ENCODE peak calls at places on chromosomes 3 and 15, in ten cellular contexts. M is CD8-positive, alpha-beta T cell; G is mesothelial cell of epicardium; T is CD4-positive, alpha-beta T cell; N is endothelial cell; O is neural crest cell; E is RWPE1; I is tibial artery; A is adrenal gland; B is foreskin keratinocyte. C is an unnamed sample.

GRCh38 chr3:150278843-150279341 is 129.2 kb upstream of the TSC22D2 start:
- DNase-seq in I (no peak), G (no peak), N (no peak), O (no peak), E (no peak), B (no peak), A (no peak), T (no peak), M (no peak), C (no peak)

GRCh38 chr3:175735866-175736265 is 876.7 kb downstream of the NAALADL2 start:
- DNase-seq in E (no peak), T (no peak), I (no peak), A (no peak), O (no peak), B (no peak), N (no peak), G (no peak), M (no peak), C (no peak)

GRCh38 chr3:136979684-136980083 is 21.9 kb downstream of the IL20RB start:
- DNase-seq in G (no peak), O (no peak), N (no peak), E (no peak), A (no peak), T (no peak), M (no peak), B (peak), I (no peak), C (no peak)

GRCh38 chr3:47299396-47300318 is 16.9 kb downstream of the KLHL18 start:
- DNase-seq in A (no peak), O (no peak), I (no peak), M (no peak), T (no peak), N (no peak), E (no peak), G (no peak), B (no peak), C (no peak)

GRCh38 chr3:131901686-131902085 is 133.1 kb downstream of the CPNE4 start:
- DNase-seq in B (no peak), T (no peak), N (no peak), A (no peak), G (no peak), I (no peak), E (no peak), O (no peak), M (no peak), C (no peak)

GRCh38 chr3:64575211-64575844 is 112.5 kb downstream of the ADAMTS9 start:
- DNase-seq in A (no peak), M (no peak), G (no peak), E (peak), O (no peak), T (no peak), I (no peak), N (peak), B (peak), C (no peak)

GRCh38 chr15:23629234-23629805 is 18.3 kb downstream of the MAGEL2 start:
- DNase-seq in O (no peak), I (no peak), G (no peak), T (no peak), E (no peak), B (no peak), A (no peak), M (no peak), N (no peak), C (no peak)

GRCh38 chr3:113736548-113737089 is 9.4 kb downstream of the NAA50 start:
- DNase-seq in G (no peak), M (no peak), A (peak), B (peak), O (peak), T (peak), E (peak), N (peak), I (no peak), C (no peak)

GRCh38 chr3:5221701-5222100 is 34.2 kb downstream of the EDEM1 start:
- DNase-seq in E (no peak), M (no peak), B (no peak), I (no peak), O (no peak), N (no peak), T (no peak), A (no peak), G (no peak), C (no peak)

GRCh38 chr3:198071602-198072285 is 111.7 kb downstream of the LMLN start:
- DNase-seq in E (peak), I (no peak), M (peak), N (peak), A (no peak), O (peak), G (no peak), T (no peak), B (peak), C (no peak)

GRCh38 chr3:100033184-100033583 is 81.1 kb downstream of the FILIP1L start:
- DNase-seq in E (peak), I (no peak), G (no peak), A (peak), T (no peak), B (peak), N (no peak), M (no peak), O (no peak), C (no peak)

GRCh38 chr3:9067352-9067975 is 104.2 kb upstream of the RAD18 start:
- DNase-seq in M (no peak), T (no peak), B (no peak), A (peak), E (peak), I (no peak), N (peak), O (peak), G (no peak), C (no peak)

GRCh38 chr15:41950127-41950483 is 22.3 kb downstream of the EHD4 start:
- DNase-seq in A (no peak), N (no peak), O (no peak), B (no peak), M (no peak), T (no peak), I (no peak), E (no peak), G (no peak), C (no peak)

GRCh38 chr3:159787191-159787590 is 201.4 kb upstream of the IL12A start:
- DNase-seq in T (no peak), I (no peak), A (no peak), E (peak), N (no peak), G (no peak), O (no peak), B (peak), M (no peak), C (no peak)

GRCh38 chr3:194675081-194675640 is 3.2 kb upstream of the LSG1 start:
- DNase-seq in N (no peak), I (no peak), G (no peak), E (no peak), M (no peak), A (no peak), O (no peak), T (no peak), B (no peak), C (no peak)

GRCh38 chr3:69116897-69117296 is 5.5 kb downstream of the LMOD3 start:
- DNase-seq in M (no peak), B (peak), N (no peak), E (no peak), O (peak), A (no peak), I (no peak), G (no peak), T (no peak), C (no peak)

GRCh38 chr3:65999606-66000005 is 39.1 kb downstream of the MAGI1 start:
- DNase-seq in T (no peak), E (no peak), I (no peak), N (no peak), G (no peak), A (no peak), B (no peak), O (no peak), M (no peak), C (no peak)

GRCh38 chr3:129424185-129424841 is 4.1 kb downstream of the EFCAB12 start:
- DNase-seq in M (no peak), O (no peak), G (no peak), E (peak), I (peak), B (peak), N (no peak), T (no peak), A (no peak), C (no peak)

GRCh38 chr15:83290236-83290635 is 5.8 kb upstream of the BNC1 start:
- DNase-seq in E (no peak), G (no peak), A (no peak), T (no peak), N (no peak), I (no peak), O (no peak), B (no peak), M (no peak), C (no peak)

GRCh38 chr3:197424674-197425484 is 126.5 kb upstream of the DLG1 start:
- DNase-seq in O (no peak), T (no peak), B (no peak), N (no peak), E (no peak), M (no peak), G (no peak), A (no peak), I (no peak), C (no peak)

GRCh38 chr3:111617406-111617805 is 22.3 kb upstream of the ZBED2 start:
- DNase-seq in M (no peak), G (no peak), A (no peak), T (no peak), N (no peak), E (no peak), O (no peak), I (no peak), B (no peak), C (no peak)

GRCh38 chr3:109927161-109927560 is 589.8 kb upstream of the DPPA4 start:
- DNase-seq in T (no peak), I (no peak), G (no peak), E (peak), O (no peak), B (peak), N (no peak), M (no peak), A (no peak), C (no peak)

GRCh38 chr3:78919021-78919755 is 848.6 kb downstream of the ROBO1 start:
- DNase-seq in O (no peak), B (peak), G (no peak), E (peak), N (no peak), A (peak), M (no peak), I (no peak), T (no peak), C (no peak)

DNA sequence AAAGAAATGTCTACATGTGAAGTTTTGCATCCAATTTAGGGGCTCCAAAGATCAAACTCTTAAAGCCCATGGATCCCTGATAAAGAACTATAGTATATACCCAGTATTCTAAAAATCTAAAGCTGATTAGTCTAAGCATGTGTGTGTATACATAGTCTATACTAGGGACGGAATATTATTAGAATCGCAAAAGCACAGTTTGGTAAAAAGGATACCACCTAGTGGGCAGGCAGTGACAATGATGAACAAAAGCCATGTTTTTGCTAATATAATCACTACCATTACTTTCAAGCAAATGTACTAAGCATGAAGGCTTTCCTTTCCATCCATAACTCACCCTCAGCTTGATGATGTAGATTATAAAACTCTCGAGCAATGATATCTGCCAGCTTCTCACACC is 16.5 kb downstream of the POLQ start:
- DNase-seq in A (no peak), M (no peak), O (no peak), B (no peak), G (no peak), E (peak), I (no peak), T (no peak), N (no peak), C (no peak)
- TF ChIP-seq CTCF in A (peak), M (no peak), O (peak), B (peak), G (peak), E (peak), I (no peak), T (no peak), N (peak), C (no peak)

DNA sequence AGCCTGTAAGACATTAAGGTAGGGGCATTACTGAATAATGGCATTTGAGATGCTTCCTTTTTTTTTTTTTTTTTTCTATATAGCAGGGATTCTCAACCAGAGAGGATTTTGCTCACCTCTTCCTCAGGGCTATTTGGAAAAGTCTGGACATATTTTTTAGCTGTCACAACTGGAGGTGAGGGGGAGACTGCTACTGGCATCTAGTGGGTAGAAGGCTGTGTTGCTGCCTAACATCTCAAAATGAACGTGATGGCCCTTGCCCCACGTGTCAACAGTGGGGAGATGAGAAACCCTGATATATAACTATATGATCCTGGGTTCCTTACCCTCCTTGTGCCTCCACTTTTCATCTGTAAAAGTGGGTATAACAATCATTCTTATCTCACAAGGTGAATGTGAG is 71.9 kb downstream of the CADPS start:
- DNase-seq in A (no peak), B (no peak), E (no peak), O (no peak), M (no peak), T (no peak), N (no peak), I (no peak), G (no peak), C (no peak)
- TF ChIP-seq CTCF in A (no peak), B (peak), E (no peak), O (no peak), M (no peak), T (no peak), N (no peak), I (no peak), G (no peak), C (no peak)

DNA sequence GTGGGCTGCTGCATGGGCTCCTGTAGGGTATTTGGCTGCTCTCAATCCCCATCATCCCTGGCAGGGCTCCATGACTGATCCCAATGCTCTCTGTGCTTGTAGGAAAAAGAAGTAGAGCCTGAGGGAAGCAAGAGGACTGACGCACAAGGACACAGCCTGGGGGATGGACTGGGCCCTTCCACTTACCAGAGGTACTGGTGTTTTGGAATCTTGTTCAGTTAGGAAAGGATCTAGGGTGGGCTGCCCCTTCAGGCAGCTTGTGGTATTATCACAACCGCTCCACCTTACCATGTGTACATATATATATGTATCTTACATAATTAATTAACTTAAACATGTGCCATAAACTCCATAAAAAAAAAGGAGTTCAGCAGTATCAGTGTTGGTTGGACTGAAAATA is 1.3 kb downstream of the SLC28A2 start:
- DNase-seq in N (no peak), E (no peak), A (no peak), T (no peak), B (no peak), M (no peak), I (no peak), O (no peak), G (no peak), C (no peak)
- TF ChIP-seq CTCF in N (peak), E (peak), A (no peak), T (no peak), B (peak), M (peak), I (no peak), O (peak), G (peak), C (no peak)

GRCh38 chr3:184801241-184801640 is 10.7 kb upstream of the VPS8 start:
- DNase-seq in N (no peak), E (no peak), T (no peak), M (no peak), A (no peak), I (no peak), B (peak), G (no peak), O (no peak), C (no peak)
- TF ChIP-seq CTCF in N (no peak), E (no peak), T (no peak), M (no peak), A (no peak), I (no peak), B (no peak), G (no peak), O (no peak), C (no peak)

GRCh38 chr3:179045719-179046402 is 25.7 kb downstream of the ZMAT3 start:
- DNase-seq in I (no peak), B (no peak), O (no peak), A (no peak), G (no peak), N (no peak), E (no peak), T (no peak), M (no peak), C (no peak)

DNA sequence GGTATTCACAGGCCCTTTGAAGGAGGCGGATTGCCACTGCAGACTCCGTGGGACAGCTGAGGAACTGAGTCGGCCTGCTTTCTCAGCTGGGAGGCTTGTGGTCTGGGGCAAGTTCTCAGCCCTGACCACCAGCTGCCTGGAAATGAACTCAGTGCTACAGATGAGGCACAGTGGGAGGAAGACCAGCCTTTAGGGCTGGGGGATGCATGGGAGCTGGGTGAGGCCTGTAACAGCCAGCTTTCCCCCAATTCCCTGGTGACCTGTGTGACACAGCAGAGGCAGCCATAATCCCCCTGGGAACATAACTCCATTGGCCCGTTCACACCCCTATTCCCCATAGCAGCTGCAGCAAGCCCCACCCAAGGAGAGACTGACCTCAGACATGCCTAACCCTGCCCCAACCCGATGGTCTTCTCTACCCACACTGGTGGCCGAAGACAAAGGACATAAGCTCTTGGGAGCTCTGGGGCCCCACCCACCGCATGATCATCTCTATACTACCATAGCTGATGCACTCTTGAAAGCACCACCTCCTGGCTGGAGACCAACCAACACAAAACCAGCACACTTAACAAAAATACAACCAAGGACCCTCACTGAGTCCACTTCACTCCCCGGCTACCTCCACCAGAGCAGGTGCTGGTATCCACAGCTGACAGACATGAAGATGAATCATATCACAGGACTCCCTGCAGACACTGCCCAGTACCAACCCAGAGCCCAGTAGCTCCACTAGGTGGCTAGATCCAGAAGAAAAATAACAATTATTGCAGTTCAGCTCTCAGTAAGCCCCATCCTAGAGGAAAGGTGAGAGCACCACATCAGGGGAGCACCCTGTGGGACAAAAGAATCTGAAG is 24.9 kb downstream of the ZMAT3 start:
- DNase-seq in N (no peak), M (no peak), G (no peak), A (no peak), O (no peak), B (peak), T (no peak), E (no peak), I (no peak), C (no peak)
- TF ChIP-seq CTCF in N (no peak), M (no peak), G (no peak), A (no peak), O (no peak), B (no peak), T (no peak), E (no peak), I (no peak), C (no peak)